ENCODE peak calls at places on chromosomes 11 and 22, in seven cellular contexts. K, X, F, H, Z, U and W are unnamed samples.
A peak's percentile ranks its signal among the peaks of the same experiment; 100 is the strongest.

GRCh38 chr11:29321293-29322132 is 695.3 kb downstream of the KCNA4 start:
- DNase-seq in H (no peak), K (peak; percentile 0), U (no peak), F (no peak), X (no peak), Z (no peak), W (peak; percentile 27)

GRCh38 chr11:394034-394857 is at the start of gene PKP3:
- DNase-seq in U (no peak), K (peak; percentile 95), Z (peak; percentile 92), X (peak; percentile 52), H (no peak), F (no peak), W (peak; percentile 91)

GRCh38 chr11:85694385-85694980 is 8.5 kb upstream of the CCDC89 start:
- DNase-seq in H (no peak), Z (no peak), U (no peak), F (peak; percentile 75), X (peak; percentile 70), K (peak; percentile 46), W (no peak)

GRCh38 chr11:88157401-88157800 is 17.8 kb downstream of the RAB38 start:
- DNase-seq in F (no peak), K (no peak), Z (no peak), X (no peak), U (no peak), H (no peak), W (no peak)

GRCh38 chr11:19084661-19085315 is 24.3 kb upstream of the MRGPRX2 start:
- DNase-seq in F (no peak), U (no peak), Z (no peak), X (no peak), K (no peak), H (no peak), W (no peak)

GRCh38 chr11:102592634-102593581 is 32.2 kb downstream of the MMP20 start:
- DNase-seq in H (no peak), U (no peak), F (no peak), K (peak; percentile 50), Z (no peak), X (peak; percentile 37), W (no peak)

GRCh38 chr11:75582935-75583709 is 21.1 kb downstream of the SERPINH1 start:
- DNase-seq in X (peak; percentile 83), F (peak; percentile 95), U (peak; percentile 85), H (no peak), K (peak; percentile 31), Z (no peak), W (peak; percentile 47)

GRCh38 chr22:29914165-29914564 is 31.2 kb downstream of the MTMR3 start:
- DNase-seq in X (peak; percentile 65), H (no peak), F (peak; percentile 87), K (no peak), U (no peak), Z (no peak), W (no peak)

GRCh38 chr22:41834005-41834975 is 1.4 kb downstream of the SREBF2 start:
- DNase-seq in U (no peak), X (no peak), F (peak; percentile 25), Z (no peak), K (no peak), H (no peak), W (no peak)

GRCh38 chr11:2471804-2472096 is 26.9 kb downstream of the KCNQ1 start:
- DNase-seq in F (no peak), Z (no peak), X (no peak), K (no peak), U (no peak), H (no peak), W (no peak)

GRCh38 chr11:11280826-11281225 is 72.2 kb downstream of the CSNK2A3 start:
- DNase-seq in Z (no peak), X (no peak), H (no peak), K (no peak), U (no peak), F (no peak), W (no peak)

GRCh38 chr11:34234086-34234740 is 123.6 kb downstream of the ABTB2 start:
- DNase-seq in F (peak; percentile 29), H (no peak), Z (peak; percentile 16), K (peak; percentile 98), X (peak; percentile 58), U (no peak), W (peak; percentile 73)

GRCh38 chr11:20477418-20478090 is 90.0 kb downstream of the PRMT3 start:
- DNase-seq in H (no peak), F (no peak), X (no peak), U (no peak), K (no peak), Z (no peak), W (no peak)

GRCh38 chr11:85764796-85765195 is 46.1 kb downstream of the SYTL2 start:
- DNase-seq in Z (no peak), H (no peak), F (no peak), U (no peak), K (no peak), X (no peak), W (no peak)

GRCh38 chr22:32204856-32205722 is at the start of gene RFPL2:
- DNase-seq in U (no peak), F (no peak), K (peak; percentile 51), Z (no peak), X (peak; percentile 15), H (no peak), W (no peak)

GRCh38 chr22:44735518-44736428 is 16.6 kb upstream of the ARHGAP8 start:
- DNase-seq in K (peak; percentile 56), U (peak; percentile 85), Z (peak; percentile 60), F (peak; percentile 76), X (peak; percentile 60), H (no peak), W (peak; percentile 48)

GRCh38 chr22:44734801-44735517 is 17.4 kb upstream of the ARHGAP8 start:
- DNase-seq in F (no peak), K (no peak), U (no peak), X (no peak), Z (no peak), H (no peak), W (no peak)

GRCh38 chr22:44732661-44733060 is 19.7 kb upstream of the ARHGAP8 start:
- DNase-seq in F (no peak), H (no peak), U (no peak), K (no peak), Z (no peak), X (no peak), W (no peak)

GRCh38 chr22:44733426-44734106 is 18.8 kb upstream of the ARHGAP8 start:
- DNase-seq in U (no peak), F (no peak), K (no peak), Z (no peak), H (no peak), X (no peak), W (peak; percentile 24)

DNA sequence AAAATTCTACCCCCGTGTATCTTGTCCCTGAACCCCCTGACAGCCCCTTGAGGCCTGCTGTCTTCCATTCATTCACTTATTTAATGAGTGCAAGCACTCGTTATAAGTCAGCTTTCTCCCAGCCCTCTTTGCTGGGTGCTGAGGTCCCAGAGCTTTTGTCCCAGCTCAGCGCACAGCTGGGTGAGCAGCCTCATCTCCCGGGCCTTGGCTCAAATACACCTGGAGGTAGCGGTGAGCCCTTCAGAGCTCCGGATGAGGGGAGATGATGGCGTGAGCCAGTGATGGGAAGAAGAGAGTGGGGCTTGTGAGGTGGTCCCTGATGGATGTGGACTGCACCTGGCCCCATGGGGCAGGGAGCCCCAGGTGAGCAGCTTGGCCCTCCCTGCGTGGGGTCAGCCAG is 18.1 kb upstream of the ARHGAP8 start:
- DNase-seq in X (no peak), H (no peak), Z (no peak), K (no peak), F (no peak), U (no peak), W (peak; percentile 15)
- H3K27me3 ChIP-seq in X (no peaks in the 10 kb centered on the region), H (no peaks in the 10 kb centered on the region), Z (no peaks in the 10 kb centered on the region), K (no peaks in the 10 kb centered on the region), F (no peaks in the 10 kb centered on the region), U (no peaks in the 10 kb centered on the region), W (no peaks in the 10 kb centered on the region)

GRCh38 chr11:47245586-47246357 is 2.8 kb downstream of the ACP2 start:
- DNase-seq in Z (no peak), H (no peak), K (peak; percentile 68), U (no peak), F (no peak), X (no peak), W (no peak)

GRCh38 chr11:47241740-47242400 is 6.7 kb downstream of the ACP2 start:
- DNase-seq in U (no peak), H (no peak), F (no peak), X (no peak), Z (no peak), K (no peak), W (peak; percentile 83)

GRCh38 chr11:47242596-47243192 is 5.9 kb downstream of the ACP2 start:
- DNase-seq in F (no peak), K (no peak), H (no peak), Z (no peak), X (no peak), U (peak; percentile 54), W (no peak)

GRCh38 chr11:47244664-47245350 is 3.8 kb downstream of the ACP2 start:
- DNase-seq in X (no peak), Z (no peak), K (no peak), U (peak; percentile 54), H (no peak), F (no peak), W (no peak)

DNA sequence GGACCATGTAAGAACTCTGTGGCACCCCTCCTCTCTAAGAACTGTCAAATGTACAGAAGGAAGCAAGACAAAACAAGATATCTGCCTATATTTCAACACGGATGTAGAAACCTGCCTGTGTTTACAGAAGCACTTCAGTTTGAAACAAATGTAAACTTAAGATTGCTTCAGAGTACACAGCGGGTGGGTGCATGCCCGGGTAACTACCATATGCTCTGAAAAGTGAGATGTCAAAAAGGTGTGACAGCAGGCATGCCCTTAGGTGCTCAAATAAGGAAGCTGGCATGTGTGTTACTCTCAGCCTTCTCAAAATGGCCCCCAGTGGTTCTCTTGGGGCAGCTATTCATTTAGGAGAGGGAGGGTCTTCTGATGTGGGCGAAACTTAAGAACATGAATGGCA is 5.2 kb downstream of the ACP2 start:
- DNase-seq in Z (peak; percentile 54), X (no peak), K (peak; percentile 28), H (no peak), U (no peak), F (no peak), W (no peak)
- H3K4me3 ChIP-seq in Z (no peak overlapping the region), X (no peak overlapping the region), K (no peak overlapping the region), H (no peak overlapping the region), U (no peak overlapping the region), F (no peak overlapping the region), W (no peak overlapping the region)

DNA sequence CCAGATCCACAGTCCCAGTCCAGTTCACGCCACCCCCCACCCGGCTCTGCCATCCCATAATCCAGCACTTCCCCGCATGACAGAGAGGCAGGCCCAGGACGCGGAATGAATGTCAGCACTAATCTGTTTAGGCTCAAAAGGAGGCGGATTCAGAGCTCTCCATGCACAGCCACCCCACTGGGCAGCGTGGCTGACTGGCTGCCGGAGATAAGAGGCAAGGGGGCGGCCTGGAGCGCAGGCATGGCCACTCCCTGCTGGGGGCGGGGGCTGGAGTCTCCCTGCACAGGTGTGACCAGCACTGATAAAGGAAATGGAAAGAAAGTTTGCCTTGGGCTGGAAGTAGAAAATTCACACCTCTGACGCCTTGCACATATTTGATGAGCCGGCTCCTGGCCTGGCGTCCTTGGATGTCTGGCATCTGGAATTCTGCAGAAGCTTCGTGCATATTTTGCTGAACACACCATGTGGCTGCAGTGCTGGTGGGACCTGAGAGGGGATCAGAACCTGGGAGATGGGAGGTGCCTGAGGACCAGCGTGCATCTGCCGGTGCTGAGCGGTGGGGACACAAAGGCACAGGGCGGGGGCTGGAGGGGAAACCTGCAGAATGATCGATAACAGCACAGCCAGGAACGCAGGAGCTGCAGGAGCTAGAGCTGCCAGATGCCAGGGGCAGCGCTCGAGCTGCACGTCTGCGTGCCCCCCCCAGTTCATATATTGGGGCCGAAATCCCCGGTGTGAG is 344.4 kb downstream of the CTTN start:
- DNase-seq in X (peak; percentile 1), Z (no peak), U (no peak), K (peak; percentile 46), H (no peak), F (no peak), W (no peak)
- H3K27me3 ChIP-seq in X (no peaks in the 10 kb centered on the region), Z (no peaks in the 10 kb centered on the region), U (no peaks in the 10 kb centered on the region), K (no peaks in the 10 kb centered on the region), H (no peaks in the 10 kb centered on the region), F (peaks cover 12% of the 10 kb centered on the region), W (no peaks in the 10 kb centered on the region)

GRCh38 chr22:23649071-23649501 is 17.0 kb upstream of the DRICH1 start:
- DNase-seq in Z (no peak), K (no peak), F (no peak), X (no peak), U (no peak), H (no peak), W (no peak)
- H3K4me3 ChIP-seq in Z (no peak overlapping the region), K (no peak overlapping the region), F (no peak overlapping the region), X (no peak overlapping the region), U (no peak overlapping the region), H (no peak overlapping the region), W (no peak overlapping the region)